ENCODE peak calls at places on chromosomes 13 and 19, in six cellular contexts. One of them, this sample, is unnamed.

GRCh38 chr19:18481505-18482222 is 40.2 kb downstream of the ELL start:
- DNase-seq in cardiac muscle cell: no peak
- DNase-seq in ovary: no peak
- DNase-seq in uterus: no peak
- DNase-seq in naive thymus-derived CD4-positive, alpha-beta T cell: no peak
- DNase-seq in BJ: no peak
- DNase-seq in this sample: no peak

GRCh38 chr13:43273362-43273761 is 250.0 kb downstream of the DNAJC15 start:
- DNase-seq in BJ: no peak
- DNase-seq in cardiac muscle cell: no peak
- DNase-seq in ovary: no peak
- DNase-seq in uterus: no peak
- DNase-seq in naive thymus-derived CD4-positive, alpha-beta T cell: no peak
- DNase-seq in this sample: no peak

GRCh38 chr19:4058696-4059492 is 7.8 kb downstream of the ZBTB7A start:
- DNase-seq in uterus: no peak
- DNase-seq in cardiac muscle cell: no peak
- DNase-seq in BJ: no peak
- DNase-seq in ovary: no peak
- DNase-seq in naive thymus-derived CD4-positive, alpha-beta T cell: no peak
- DNase-seq in this sample: no peak

GRCh38 chr13:102298051-102298450 is 103.8 kb downstream of the FGF14 start:
- DNase-seq in naive thymus-derived CD4-positive, alpha-beta T cell: no peak
- DNase-seq in cardiac muscle cell: no peak
- DNase-seq in uterus: no peak
- DNase-seq in ovary: no peak
- DNase-seq in BJ: no peak
- DNase-seq in this sample: no peak

GRCh38 chr19:4581381-4582111 is 22.1 kb upstream of the SEMA6B start:
- DNase-seq in ovary: no peak
- DNase-seq in naive thymus-derived CD4-positive, alpha-beta T cell: no peak
- DNase-seq in uterus: no peak
- DNase-seq in BJ: no peak
- DNase-seq in cardiac muscle cell: peak
- DNase-seq in this sample: peak

GRCh38 chr19:3508771-3509535 is 2.8 kb downstream of the FZR1 start:
- DNase-seq in cardiac muscle cell: no peak
- DNase-seq in ovary: no peak
- DNase-seq in uterus: no peak
- DNase-seq in BJ: no peak
- DNase-seq in naive thymus-derived CD4-positive, alpha-beta T cell: no peak
- DNase-seq in this sample: no peak

GRCh38 chr19:46726551-46726950 is 9.6 kb upstream of the PRKD2 start:
- DNase-seq in ovary: no peak
- DNase-seq in cardiac muscle cell: no peak
- DNase-seq in BJ: no peak
- DNase-seq in naive thymus-derived CD4-positive, alpha-beta T cell: no peak
- DNase-seq in uterus: no peak
- DNase-seq in this sample: no peak

GRCh38 chr13:75751350-75751749 is 115.2 kb downstream of the LMO7 start:
- DNase-seq in ovary: no peak
- DNase-seq in cardiac muscle cell: no peak
- DNase-seq in uterus: no peak
- DNase-seq in naive thymus-derived CD4-positive, alpha-beta T cell: no peak
- DNase-seq in BJ: no peak
- DNase-seq in this sample: no peak

GRCh38 chr13:55576389-55576788 is 1564.3 kb upstream of the PRR20A start:
- DNase-seq in uterus: no peak
- DNase-seq in naive thymus-derived CD4-positive, alpha-beta T cell: no peak
- DNase-seq in ovary: no peak
- DNase-seq in cardiac muscle cell: no peak
- DNase-seq in BJ: no peak
- DNase-seq in this sample: no peak

GRCh38 chr19:29245221-29245620 is 32.3 kb upstream of the UQCRFS1 start:
- DNase-seq in BJ: no peak
- DNase-seq in ovary: no peak
- DNase-seq in uterus: no peak
- DNase-seq in cardiac muscle cell: no peak
- DNase-seq in naive thymus-derived CD4-positive, alpha-beta T cell: no peak
- DNase-seq in this sample: no peak

GRCh38 chr19:38841787-38842438 is 7.9 kb downstream of the HNRNPL start:
- DNase-seq in ovary: no peak
- DNase-seq in cardiac muscle cell: no peak
- DNase-seq in uterus: no peak
- DNase-seq in naive thymus-derived CD4-positive, alpha-beta T cell: peak
- DNase-seq in BJ: no peak
- DNase-seq in this sample: no peak

GRCh38 chr19:45789035-45789786 is 3.4 kb downstream of the DMWD start:
- DNase-seq in ovary: no peak
- DNase-seq in BJ: no peak
- DNase-seq in naive thymus-derived CD4-positive, alpha-beta T cell: no peak
- DNase-seq in cardiac muscle cell: no peak
- DNase-seq in uterus: no peak
- DNase-seq in this sample: no peak

GRCh38 chr13:34419025-34419424 is 523.0 kb upstream of the NBEA start:
- DNase-seq in uterus: no peak
- DNase-seq in cardiac muscle cell: no peak
- DNase-seq in BJ: no peak
- DNase-seq in naive thymus-derived CD4-positive, alpha-beta T cell: no peak
- DNase-seq in ovary: no peak
- DNase-seq in this sample: no peak

GRCh38 chr13:42702726-42703125 is 78.7 kb upstream of the FAM216B start:
- DNase-seq in naive thymus-derived CD4-positive, alpha-beta T cell: no peak
- DNase-seq in uterus: no peak
- DNase-seq in BJ: no peak
- DNase-seq in cardiac muscle cell: no peak
- DNase-seq in ovary: peak
- DNase-seq in this sample: no peak

GRCh38 chr13:110503979-110504499 is 57.5 kb downstream of the RAB20 start:
- DNase-seq in ovary: no peak
- DNase-seq in naive thymus-derived CD4-positive, alpha-beta T cell: no peak
- DNase-seq in uterus: no peak
- DNase-seq in BJ: no peak
- DNase-seq in cardiac muscle cell: no peak
- DNase-seq in this sample: no peak

GRCh38 chr13:33318037-33318436 is 32.5 kb upstream of the STARD13 start:
- DNase-seq in ovary: no peak
- DNase-seq in naive thymus-derived CD4-positive, alpha-beta T cell: no peak
- DNase-seq in BJ: no peak
- DNase-seq in cardiac muscle cell: no peak
- DNase-seq in uterus: no peak
- DNase-seq in this sample: no peak

GRCh38 chr13:113105032-113105993 is at the start of gene F7:
- DNase-seq in naive thymus-derived CD4-positive, alpha-beta T cell: no peak
- DNase-seq in uterus: no peak
- DNase-seq in cardiac muscle cell: no peak
- DNase-seq in ovary: no peak
- DNase-seq in BJ: no peak
- DNase-seq in this sample: no peak

GRCh38 chr19:36136975-36137686 is 2.7 kb upstream of the CAPNS1 start:
- DNase-seq in ovary: no peak
- DNase-seq in BJ: no peak
- DNase-seq in uterus: peak
- DNase-seq in naive thymus-derived CD4-positive, alpha-beta T cell: no peak
- DNase-seq in cardiac muscle cell: no peak
- DNase-seq in this sample: no peak

GRCh38 chr13:60642552-60642951 is 245.5 kb downstream of the TDRD3 start:
- DNase-seq in ovary: no peak
- DNase-seq in BJ: no peak
- DNase-seq in cardiac muscle cell: no peak
- DNase-seq in naive thymus-derived CD4-positive, alpha-beta T cell: no peak
- DNase-seq in uterus: no peak
- DNase-seq in this sample: no peak

GRCh38 chr13:113002206-113002821 is 33.3 kb downstream of the MCF2L start:
- DNase-seq in uterus: no peak
- DNase-seq in ovary: no peak
- DNase-seq in BJ: no peak
- DNase-seq in cardiac muscle cell: peak
- DNase-seq in naive thymus-derived CD4-positive, alpha-beta T cell: no peak
- DNase-seq in this sample: no peak

DNA sequence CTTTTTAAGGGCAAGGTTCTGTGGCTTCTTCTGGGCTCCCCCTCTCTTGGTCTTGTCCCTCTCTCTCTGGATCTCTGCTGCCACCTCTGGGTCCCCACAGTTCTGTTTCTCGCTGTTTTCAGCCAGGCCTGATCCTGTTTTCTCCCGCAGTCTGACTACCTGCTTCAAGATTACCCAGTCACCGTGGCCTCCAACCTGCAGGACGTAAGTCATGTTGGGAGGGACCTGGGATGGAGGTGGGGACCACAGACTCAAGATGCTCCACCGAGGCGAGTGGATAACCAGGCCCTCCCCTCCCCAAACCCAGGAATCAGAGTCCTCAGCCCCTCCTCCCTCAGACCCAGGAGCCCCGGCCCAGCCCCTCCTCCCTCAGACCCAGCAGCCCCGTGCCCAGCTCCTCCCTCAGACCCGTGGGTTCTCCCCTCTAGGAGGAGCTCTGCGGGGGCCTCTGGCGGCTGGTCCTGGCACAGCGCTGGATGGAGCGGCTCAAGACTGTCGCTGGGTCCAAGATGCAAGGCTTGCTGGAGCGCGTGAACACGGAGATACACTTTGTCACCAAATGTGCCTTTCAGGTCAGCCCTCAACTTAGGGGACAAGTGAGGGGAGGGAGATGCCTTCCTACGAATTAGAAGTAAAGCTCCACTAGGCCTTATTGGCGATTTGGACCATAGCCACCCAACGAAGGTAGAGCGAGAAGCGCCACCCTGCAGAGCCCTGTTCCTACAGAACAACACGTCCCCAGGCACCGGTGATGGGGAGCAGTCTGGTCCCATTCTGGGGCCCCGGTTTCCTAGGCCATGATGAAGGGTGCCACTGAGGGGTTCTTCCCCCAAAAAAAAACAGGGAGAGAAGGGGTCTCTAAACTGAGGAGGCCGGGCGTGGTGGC is 2.2 kb downstream of the FLT3LG start:
- DNase-seq in uterus: no peak
- DNase-seq in cardiac muscle cell: peak
- DNase-seq in BJ: no peak
- DNase-seq in ovary: no peak
- DNase-seq in naive thymus-derived CD4-positive, alpha-beta T cell: peak
- DNase-seq in this sample: no peak
- H3K4me3 ChIP-seq in uterus: no peak
- H3K4me3 ChIP-seq in cardiac muscle cell: no peak
- H3K4me3 ChIP-seq in BJ: no peak
- H3K4me3 ChIP-seq in ovary: no peak
- H3K4me3 ChIP-seq in naive thymus-derived CD4-positive, alpha-beta T cell: peak
- H3K4me3 ChIP-seq in this sample: no peak

GRCh38 chr19:7554990-7555864 is 19.7 kb downstream of the PNPLA6 start:
- DNase-seq in uterus: no peak
- DNase-seq in ovary: peak
- DNase-seq in cardiac muscle cell: peak
- DNase-seq in naive thymus-derived CD4-positive, alpha-beta T cell: no peak
- DNase-seq in BJ: no peak
- DNase-seq in this sample: no peak
- H3K4me3 ChIP-seq in uterus: no peak
- H3K4me3 ChIP-seq in ovary: no peak
- H3K4me3 ChIP-seq in cardiac muscle cell: no peak
- H3K4me3 ChIP-seq in naive thymus-derived CD4-positive, alpha-beta T cell: no peak
- H3K4me3 ChIP-seq in BJ: no peak
- H3K4me3 ChIP-seq in this sample: no peak

GRCh38 chr19:14350866-14351265 is 30.4 kb upstream of the ADGRE5 start:
- DNase-seq in BJ: no peak
- DNase-seq in uterus: no peak
- DNase-seq in naive thymus-derived CD4-positive, alpha-beta T cell: no peak
- DNase-seq in ovary: no peak
- DNase-seq in cardiac muscle cell: no peak
- DNase-seq in this sample: no peak

GRCh38 chr19:14346279-14346678 is 35.0 kb upstream of the ADGRE5 start:
- DNase-seq in uterus: no peak
- DNase-seq in naive thymus-derived CD4-positive, alpha-beta T cell: no peak
- DNase-seq in BJ: no peak
- DNase-seq in cardiac muscle cell: no peak
- DNase-seq in ovary: no peak
- DNase-seq in this sample: no peak

GRCh38 chr19:14349426-14349825 is 31.8 kb upstream of the ADGRE5 start:
- DNase-seq in cardiac muscle cell: no peak
- DNase-seq in ovary: no peak
- DNase-seq in uterus: no peak
- DNase-seq in naive thymus-derived CD4-positive, alpha-beta T cell: no peak
- DNase-seq in BJ: no peak
- DNase-seq in this sample: peak

GRCh38 chr19:14350302-14350701 is 30.9 kb upstream of the ADGRE5 start:
- DNase-seq in uterus: no peak
- DNase-seq in naive thymus-derived CD4-positive, alpha-beta T cell: no peak
- DNase-seq in BJ: no peak
- DNase-seq in ovary: no peak
- DNase-seq in cardiac muscle cell: no peak
- DNase-seq in this sample: no peak

DNA sequence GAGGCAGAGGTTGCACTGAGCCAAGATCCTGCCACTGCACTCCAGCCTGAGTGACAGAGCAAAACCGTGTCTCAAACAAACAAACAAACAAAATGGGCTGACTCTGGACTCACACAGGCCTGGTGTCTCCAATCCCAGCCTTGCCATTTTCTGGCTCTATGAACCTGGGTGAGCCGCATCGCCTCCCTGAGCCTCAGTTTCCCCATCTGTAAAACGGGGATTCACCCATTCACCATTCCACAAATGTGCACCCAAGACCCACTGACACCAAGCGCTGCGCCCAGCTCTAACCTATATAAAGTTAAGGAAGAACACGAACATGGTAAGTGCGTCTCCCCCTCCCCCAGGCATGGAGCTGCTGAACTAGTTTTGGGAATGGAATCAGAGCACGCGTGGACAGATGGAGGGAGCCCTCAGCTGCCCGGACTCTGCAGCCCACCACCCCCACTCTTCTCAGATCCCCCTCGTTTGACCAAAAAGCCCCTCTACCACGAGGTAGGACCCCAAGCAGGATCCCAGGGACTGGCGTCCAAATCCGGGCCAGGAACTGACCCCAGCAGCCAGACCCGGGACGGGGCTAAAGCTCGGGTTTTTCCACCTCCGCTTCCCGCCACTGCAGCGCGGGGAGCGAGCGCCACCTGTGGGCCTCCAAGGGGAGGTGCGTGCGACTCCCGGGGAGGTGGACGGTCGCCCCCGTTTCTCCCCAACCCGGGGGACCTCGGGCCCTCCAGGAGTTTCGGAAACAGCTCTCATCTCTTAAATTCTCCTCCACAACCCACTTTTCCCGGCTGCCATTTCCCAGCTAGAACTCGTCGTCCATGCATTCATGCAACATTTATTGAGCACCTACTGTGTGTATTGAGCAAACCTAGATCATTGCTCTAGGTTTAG is 33.0 kb upstream of the ADGRE5 start:
- DNase-seq in uterus: peak
- DNase-seq in naive thymus-derived CD4-positive, alpha-beta T cell: peak
- DNase-seq in BJ: no peak
- DNase-seq in ovary: peak
- DNase-seq in cardiac muscle cell: peak
- DNase-seq in this sample: no peak
- H3K4me3 ChIP-seq in uterus: peak
- H3K4me3 ChIP-seq in naive thymus-derived CD4-positive, alpha-beta T cell: no peak
- H3K4me3 ChIP-seq in BJ: peak
- H3K4me3 ChIP-seq in ovary: no peak
- H3K4me3 ChIP-seq in cardiac muscle cell: no peak
- H3K4me3 ChIP-seq in this sample: peak

DNA sequence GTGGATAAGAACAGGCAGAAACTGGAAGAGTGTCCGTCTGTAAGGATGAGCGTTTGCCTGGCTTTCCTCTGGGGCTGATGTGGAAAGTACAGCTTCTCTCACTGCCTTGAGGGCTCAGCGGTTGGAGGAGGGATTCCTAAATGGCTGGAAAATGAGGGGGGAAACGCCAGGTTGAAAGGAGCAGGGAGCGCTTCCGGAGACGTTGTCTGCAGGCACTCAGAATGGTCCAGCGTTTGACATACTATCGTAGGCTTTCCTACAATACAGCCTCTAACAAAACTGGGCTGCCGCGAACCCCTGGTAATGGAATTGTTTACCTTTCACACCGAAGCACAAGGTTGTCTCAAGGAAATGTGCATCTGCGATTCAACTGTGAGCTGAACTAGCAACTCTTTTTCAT is 39.9 kb downstream of the MRPL57 start:
- DNase-seq in uterus: no peak
- DNase-seq in naive thymus-derived CD4-positive, alpha-beta T cell: no peak
- DNase-seq in cardiac muscle cell: no peak
- DNase-seq in BJ: no peak
- DNase-seq in ovary: no peak
- DNase-seq in this sample: no peak
- H3K4me3 ChIP-seq in uterus: no peak
- H3K4me3 ChIP-seq in naive thymus-derived CD4-positive, alpha-beta T cell: no peak
- H3K4me3 ChIP-seq in cardiac muscle cell: no peak
- H3K4me3 ChIP-seq in BJ: no peak
- H3K4me3 ChIP-seq in ovary: no peak
- H3K4me3 ChIP-seq in this sample: no peak

This sample was measured in Jurkat, Clone E6-1.